ENCODE peak calls at places on chromosomes 5 and 9, in nine cellular contexts. One of them, this sample, is unnamed.

GRCh38 chr5:109880907-109881685 is 191.4 kb downstream of the MAN2A1 start:
- DNase-seq in WERI-Rb-1: no peak
- DNase-seq in hepatocyte: no peak
- DNase-seq in HFF-Myc: no peak
- DNase-seq in heart left ventricle: no peak
- DNase-seq in HCT116: no peak
- DNase-seq in fibroblast of mammary gland: no peak
- DNase-seq in A549: no peak
- DNase-seq in transverse colon: no peak
- DNase-seq in this sample: no peak

GRCh38 chr5:138282918-138283742 is 8.7 kb upstream of the GFRA3 start:
- DNase-seq in WERI-Rb-1: peak
- DNase-seq in hepatocyte: peak
- DNase-seq in HFF-Myc: peak
- DNase-seq in heart left ventricle: peak
- DNase-seq in HCT116: peak
- DNase-seq in fibroblast of mammary gland: peak
- DNase-seq in A549: peak
- DNase-seq in transverse colon: peak
- DNase-seq in this sample: peak

GRCh38 chr9:120755827-120756434 is 37.3 kb downstream of the FBXW2 start:
- DNase-seq in WERI-Rb-1: peak
- DNase-seq in hepatocyte: peak
- DNase-seq in HFF-Myc: peak
- DNase-seq in heart left ventricle: no peak
- DNase-seq in HCT116: peak
- DNase-seq in fibroblast of mammary gland: peak
- DNase-seq in A549: peak
- DNase-seq in transverse colon: peak
- DNase-seq in this sample: peak

GRCh38 chr5:32916648-32917047 is 205.5 kb downstream of the NPR3 start:
- DNase-seq in WERI-Rb-1: peak
- DNase-seq in hepatocyte: peak
- DNase-seq in HFF-Myc: no peak
- DNase-seq in heart left ventricle: no peak
- DNase-seq in HCT116: peak
- DNase-seq in fibroblast of mammary gland: peak
- DNase-seq in A549: peak
- DNase-seq in transverse colon: no peak
- DNase-seq in this sample: peak

GRCh38 chr5:160312139-160312959 is at the start of gene CCNJL:
- DNase-seq in WERI-Rb-1: peak
- DNase-seq in hepatocyte: peak
- DNase-seq in HFF-Myc: no peak
- DNase-seq in heart left ventricle: peak
- DNase-seq in HCT116: no peak
- DNase-seq in fibroblast of mammary gland: no peak
- DNase-seq in A549: peak
- DNase-seq in transverse colon: peak
- DNase-seq in this sample: peak

GRCh38 chr5:54309751-54310432 is 481 bp downstream of the ARL15 start:
- DNase-seq in WERI-Rb-1: peak
- DNase-seq in hepatocyte: peak
- DNase-seq in HFF-Myc: no peak
- DNase-seq in heart left ventricle: no peak
- DNase-seq in HCT116: no peak
- DNase-seq in fibroblast of mammary gland: no peak
- DNase-seq in A549: peak
- DNase-seq in transverse colon: peak
- DNase-seq in this sample: peak

GRCh38 chr5:113985505-113985904 is 376.4 kb upstream of the KCNN2 start:
- DNase-seq in WERI-Rb-1: no peak
- DNase-seq in hepatocyte: no peak
- DNase-seq in HFF-Myc: no peak
- DNase-seq in heart left ventricle: no peak
- DNase-seq in HCT116: no peak
- DNase-seq in fibroblast of mammary gland: no peak
- DNase-seq in A549: no peak
- DNase-seq in transverse colon: no peak
- DNase-seq in this sample: no peak

GRCh38 chr5:107867266-107867665 is 196.5 kb upstream of the EFNA5 start:
- DNase-seq in WERI-Rb-1: no peak
- DNase-seq in hepatocyte: no peak
- DNase-seq in HFF-Myc: no peak
- DNase-seq in heart left ventricle: no peak
- DNase-seq in HCT116: no peak
- DNase-seq in fibroblast of mammary gland: no peak
- DNase-seq in A549: no peak
- DNase-seq in transverse colon: no peak
- DNase-seq in this sample: no peak

GRCh38 chr9:76655970-76656369 is 108.3 kb upstream of the PCA3 start:
- DNase-seq in WERI-Rb-1: no peak
- DNase-seq in hepatocyte: no peak
- DNase-seq in HFF-Myc: no peak
- DNase-seq in heart left ventricle: no peak
- DNase-seq in HCT116: no peak
- DNase-seq in fibroblast of mammary gland: no peak
- DNase-seq in A549: no peak
- DNase-seq in transverse colon: no peak
- DNase-seq in this sample: peak

GRCh38 chr9:74777136-74777879 is 110.4 kb downstream of the TRPM6 start:
- DNase-seq in WERI-Rb-1: peak
- DNase-seq in hepatocyte: peak
- DNase-seq in HFF-Myc: peak
- DNase-seq in heart left ventricle: peak
- DNase-seq in HCT116: peak
- DNase-seq in fibroblast of mammary gland: peak
- DNase-seq in A549: peak
- DNase-seq in transverse colon: peak
- DNase-seq in this sample: peak

GRCh38 chr9:86407022-86407421 is 52.8 kb upstream of the TUT7 start:
- DNase-seq in WERI-Rb-1: no peak
- DNase-seq in hepatocyte: peak
- DNase-seq in HFF-Myc: no peak
- DNase-seq in heart left ventricle: no peak
- DNase-seq in HCT116: no peak
- DNase-seq in fibroblast of mammary gland: peak
- DNase-seq in A549: no peak
- DNase-seq in transverse colon: no peak
- DNase-seq in this sample: peak

GRCh38 chr9:122572456-122572855 is 10.7 kb downstream of the OR1L8 start:
- DNase-seq in WERI-Rb-1: no peak
- DNase-seq in hepatocyte: no peak
- DNase-seq in HFF-Myc: no peak
- DNase-seq in heart left ventricle: no peak
- DNase-seq in HCT116: no peak
- DNase-seq in fibroblast of mammary gland: peak
- DNase-seq in A549: no peak
- DNase-seq in transverse colon: no peak
- DNase-seq in this sample: no peak

GRCh38 chr5:154513669-154514084 is 35.6 kb upstream of the HAND1 start:
- DNase-seq in WERI-Rb-1: no peak
- DNase-seq in hepatocyte: no peak
- DNase-seq in HFF-Myc: no peak
- DNase-seq in heart left ventricle: no peak
- DNase-seq in HCT116: no peak
- DNase-seq in fibroblast of mammary gland: peak
- DNase-seq in A549: no peak
- DNase-seq in transverse colon: no peak
- DNase-seq in this sample: peak

GRCh38 chr5:151682240-151682639 is 4.5 kb downstream of the SPARC start:
- DNase-seq in WERI-Rb-1: no peak
- DNase-seq in hepatocyte: no peak
- DNase-seq in HFF-Myc: peak
- DNase-seq in heart left ventricle: no peak
- DNase-seq in HCT116: no peak
- DNase-seq in fibroblast of mammary gland: peak
- DNase-seq in A549: no peak
- DNase-seq in transverse colon: no peak
- DNase-seq in this sample: peak

GRCh38 chr5:151682751-151683331 is 3.9 kb downstream of the SPARC start:
- DNase-seq in WERI-Rb-1: peak
- DNase-seq in hepatocyte: no peak
- DNase-seq in HFF-Myc: no peak
- DNase-seq in heart left ventricle: peak
- DNase-seq in HCT116: no peak
- DNase-seq in fibroblast of mammary gland: peak
- DNase-seq in A549: no peak
- DNase-seq in transverse colon: no peak
- DNase-seq in this sample: peak

GRCh38 chr5:151684690-151685361 is 1.9 kb downstream of the SPARC start:
- DNase-seq in WERI-Rb-1: no peak
- DNase-seq in hepatocyte: peak
- DNase-seq in HFF-Myc: peak
- DNase-seq in heart left ventricle: peak
- DNase-seq in HCT116: no peak
- DNase-seq in fibroblast of mammary gland: peak
- DNase-seq in A549: no peak
- DNase-seq in transverse colon: peak
- DNase-seq in this sample: peak

GRCh38 chr5:151683936-151684586 is 2.7 kb downstream of the SPARC start:
- DNase-seq in WERI-Rb-1: no peak
- DNase-seq in hepatocyte: no peak
- DNase-seq in HFF-Myc: no peak
- DNase-seq in heart left ventricle: no peak
- DNase-seq in HCT116: no peak
- DNase-seq in fibroblast of mammary gland: no peak
- DNase-seq in A549: no peak
- DNase-seq in transverse colon: no peak
- DNase-seq in this sample: peak

GRCh38 chr5:151683444-151683843 is 3.3 kb downstream of the SPARC start:
- DNase-seq in WERI-Rb-1: no peak
- DNase-seq in hepatocyte: no peak
- DNase-seq in HFF-Myc: no peak
- DNase-seq in heart left ventricle: no peak
- DNase-seq in HCT116: no peak
- DNase-seq in fibroblast of mammary gland: no peak
- DNase-seq in A549: no peak
- DNase-seq in transverse colon: no peak
- DNase-seq in this sample: no peak
- H3K4me3 ChIP-seq in WERI-Rb-1: no peak
- H3K4me3 ChIP-seq in hepatocyte: no peak
- H3K4me3 ChIP-seq in HFF-Myc: peak
- H3K4me3 ChIP-seq in heart left ventricle: peak
- H3K4me3 ChIP-seq in HCT116: no peak
- H3K4me3 ChIP-seq in fibroblast of mammary gland: peak
- H3K4me3 ChIP-seq in A549: no peak
- H3K4me3 ChIP-seq in transverse colon: no peak
- H3K4me3 ChIP-seq in this sample: peak

DNA sequence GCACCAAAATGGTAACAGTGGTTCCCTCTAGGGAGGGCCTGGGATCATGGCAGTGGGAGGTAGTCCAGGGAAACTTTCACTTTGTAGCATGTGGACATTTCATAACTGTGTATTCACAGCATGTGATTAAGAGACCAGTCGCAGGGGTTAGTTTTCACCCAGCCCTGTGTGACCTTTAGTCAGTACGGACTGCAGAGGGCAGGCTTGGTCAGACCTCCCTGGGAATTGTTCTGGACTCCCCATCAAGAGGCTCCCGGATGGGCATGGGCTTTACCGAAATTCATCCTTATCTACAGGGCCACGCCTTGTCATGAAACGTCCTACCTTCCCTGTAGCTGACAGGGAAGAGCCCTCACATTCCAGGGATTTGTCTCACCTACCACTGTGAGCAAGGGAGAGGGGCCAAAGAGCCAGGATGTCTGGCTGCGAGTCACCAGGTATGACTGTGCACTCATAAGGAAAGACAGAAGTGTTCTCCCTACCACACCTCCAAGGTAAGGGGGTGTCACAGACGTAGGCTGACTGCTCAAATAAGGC is 19.9 kb downstream of the GPX3 start:
- DNase-seq in WERI-Rb-1: no peak
- DNase-seq in hepatocyte: peak
- DNase-seq in HFF-Myc: no peak
- DNase-seq in heart left ventricle: no peak
- DNase-seq in HCT116: peak
- DNase-seq in fibroblast of mammary gland: peak
- DNase-seq in A549: peak
- DNase-seq in transverse colon: no peak
- DNase-seq in this sample: peak
- TF ChIP-seq CTCF in WERI-Rb-1: no peak
- TF ChIP-seq CTCF in hepatocyte: no peak
- TF ChIP-seq CTCF in HFF-Myc: no peak
- TF ChIP-seq CTCF in heart left ventricle: no peak
- TF ChIP-seq CTCF in HCT116: no peak
- TF ChIP-seq CTCF in fibroblast of mammary gland: no peak
- TF ChIP-seq CTCF in A549: no peak
- TF ChIP-seq CTCF in transverse colon: no peak
- TF ChIP-seq CTCF in this sample: peak

DNA sequence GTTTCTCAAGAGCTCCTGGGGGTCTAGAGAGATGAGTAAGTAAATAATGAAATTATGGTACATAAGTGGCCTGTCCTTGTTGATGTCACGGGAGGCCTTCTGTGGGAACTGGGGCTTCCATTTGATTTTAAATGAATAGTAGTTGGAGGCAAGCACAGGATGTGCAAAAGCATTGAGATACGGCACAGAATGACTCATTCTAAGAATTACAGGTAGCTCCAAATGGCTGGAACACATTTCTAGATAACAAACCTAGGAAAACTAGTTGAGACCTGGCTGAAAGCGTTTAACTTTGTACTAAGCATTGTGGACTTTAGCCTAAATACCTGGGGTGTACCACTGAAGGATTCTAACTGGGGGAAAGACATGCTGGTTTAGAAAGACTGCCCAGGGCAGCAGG is 9.4 kb downstream of the SKP2 start:
- DNase-seq in WERI-Rb-1: no peak
- DNase-seq in hepatocyte: peak
- DNase-seq in HFF-Myc: no peak
- DNase-seq in heart left ventricle: no peak
- DNase-seq in HCT116: no peak
- DNase-seq in fibroblast of mammary gland: no peak
- DNase-seq in A549: no peak
- DNase-seq in transverse colon: no peak
- DNase-seq in this sample: no peak
- H3K4me3 ChIP-seq in WERI-Rb-1: no peak
- H3K4me3 ChIP-seq in hepatocyte: no peak
- H3K4me3 ChIP-seq in HFF-Myc: no peak
- H3K4me3 ChIP-seq in heart left ventricle: no peak
- H3K4me3 ChIP-seq in HCT116: no peak
- H3K4me3 ChIP-seq in fibroblast of mammary gland: no peak
- H3K4me3 ChIP-seq in A549: no peak
- H3K4me3 ChIP-seq in transverse colon: no peak
- H3K4me3 ChIP-seq in this sample: no peak

DNA sequence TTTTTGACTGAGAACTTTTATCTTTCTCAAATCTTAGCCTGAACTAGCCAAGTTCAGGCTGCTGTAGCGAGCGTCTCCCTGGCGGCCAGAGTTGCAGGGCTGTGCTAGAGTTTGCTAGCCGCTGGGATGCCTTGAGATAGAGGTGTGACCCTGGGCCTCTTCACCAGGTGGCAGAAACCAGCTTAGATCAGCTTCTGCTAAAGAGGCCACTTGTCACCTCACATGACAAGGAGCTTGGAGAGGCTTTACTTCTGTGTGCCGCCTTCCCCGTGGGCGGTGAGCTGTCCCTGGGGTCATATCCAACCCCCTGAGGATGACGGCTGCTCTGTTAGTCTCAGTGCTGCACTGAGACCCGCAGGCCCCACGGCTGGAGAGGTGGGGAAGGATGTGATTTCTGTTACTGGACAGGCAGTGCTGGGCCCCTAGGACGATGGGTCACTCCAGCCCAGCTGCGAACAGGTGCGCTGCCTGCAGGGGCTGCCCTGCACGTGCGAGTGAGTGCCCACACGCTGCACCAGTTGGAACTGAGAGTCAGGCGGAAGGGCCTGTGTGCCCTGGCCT is 63.7 kb downstream of the EHMT1 start:
- DNase-seq in WERI-Rb-1: peak
- DNase-seq in hepatocyte: no peak
- DNase-seq in HFF-Myc: no peak
- DNase-seq in heart left ventricle: no peak
- DNase-seq in HCT116: no peak
- DNase-seq in fibroblast of mammary gland: no peak
- DNase-seq in A549: no peak
- DNase-seq in transverse colon: no peak
- DNase-seq in this sample: no peak
- TF ChIP-seq CTCF in WERI-Rb-1: peak
- TF ChIP-seq CTCF in hepatocyte: no peak
- TF ChIP-seq CTCF in HFF-Myc: no peak
- TF ChIP-seq CTCF in heart left ventricle: no peak
- TF ChIP-seq CTCF in HCT116: no peak
- TF ChIP-seq CTCF in fibroblast of mammary gland: no peak
- TF ChIP-seq CTCF in A549: no peak
- TF ChIP-seq CTCF in transverse colon: no peak
- TF ChIP-seq CTCF in this sample: no peak

This sample was measured in fibroblast of villous mesenchyme.